ENCODE peak calls at places on chromosomes 16 and 17, in eight cellular contexts. E, J, S, C, F, K, T and B are unnamed samples.

GRCh38 chr17:77963441-77963840 is 4.9 kb downstream of the TNRC6C start:
- DNase-seq in E (no peak), F (no peak), K (no peak), C (peak), S (peak), T (peak), J (peak), B (peak)

GRCh38 chr17:19753049-19753444 is 4.9 kb upstream of the ALDH3A1 start:
- DNase-seq in E (peak), J (no peak), S (no peak), C (peak), K (peak), T (peak), F (no peak), B (peak)

GRCh38 chr16:4323071-4323844 is 7.4 kb downstream of the GLIS2 start:
- DNase-seq in C (no peak), J (no peak), T (no peak), F (no peak), K (no peak), S (peak), E (no peak), B (no peak)

GRCh38 chr17:50080096-50080480 is 15.1 kb upstream of the PDK2 start:
- DNase-seq in T (no peak), C (no peak), F (no peak), S (no peak), K (no peak), J (no peak), E (no peak), B (no peak)

GRCh38 chr17:12352127-12352526 is 313.6 kb upstream of the MYOCD start:
- DNase-seq in K (no peak), T (no peak), E (no peak), S (peak), J (no peak), C (no peak), F (no peak), B (no peak)

GRCh38 chr17:67629963-67630320 is 87.8 kb upstream of the NOL11 start:
- DNase-seq in T (peak), K (no peak), E (no peak), S (no peak), C (peak), J (no peak), F (no peak), B (no peak)

GRCh38 chr16:1918312-1918889 is at the start of gene HS3ST6:
- DNase-seq in S (no peak), T (no peak), J (no peak), C (no peak), K (no peak), F (no peak), E (no peak), B (no peak)

GRCh38 chr17:29155235-29155965 is 24.8 kb downstream of the MYO18A start:
- DNase-seq in C (peak), K (peak), J (peak), T (peak), S (no peak), E (no peak), F (no peak), B (peak)